ENCODE peak calls at places on chromosome 9, in six cellular contexts. I, X, M, Z, Q and O are unnamed samples.

GRCh38 chr9:12350775-12351174 is 342.4 kb upstream of the TYRP1 start:
- DNase-seq in Q (no peak), X (no peak), Z (no peak), I (no peak), M (no peak), O (no peak)

GRCh38 chr9:91084896-91085295 is 276.8 kb downstream of the AUH start:
- DNase-seq in I (no peak), M (no peak), X (no peak), Z (no peak), Q (no peak), O (no peak)

GRCh38 chr9:10212702-10213101 is 400.1 kb downstream of the PTPRD start:
- DNase-seq in M (no peak), Z (no peak), Q (no peak), I (no peak), X (no peak), O (no peak)

GRCh38 chr9:115018547-115019435 is 88.4 kb upstream of the TNFSF8 start:
- DNase-seq in Z (no peak), Q (no peak), X (peak), I (no peak), M (no peak), O (no peak)

GRCh38 chr9:90905079-90905478 is 103.5 kb downstream of the SYK start:
- DNase-seq in X (no peak), I (no peak), Q (peak), Z (no peak), M (no peak), O (no peak)

GRCh38 chr9:101398930-101399640 is 434 bp downstream of the ZNF189 start:
- DNase-seq in Z (no peak), M (peak), I (no peak), Q (peak), X (no peak), O (peak)

GRCh38 chr9:77011973-77012817 is 7.3 kb upstream of the FOXB2 start:
- DNase-seq in X (peak), I (peak), M (no peak), Q (no peak), Z (no peak), O (no peak)

GRCh38 chr9:133303266-133304157 is 28.5 kb upstream of the ABO start:
- DNase-seq in I (no peak), X (no peak), Z (no peak), Q (no peak), M (no peak), O (no peak)

GRCh38 chr9:105053209-105053652 is 125.3 kb upstream of the ABCA1 start:
- DNase-seq in I (no peak), M (peak), X (peak), Q (no peak), Z (peak), O (peak)

GRCh38 chr9:12784461-12785250 is 9.8 kb downstream of the LURAP1L start:
- DNase-seq in I (no peak), Q (no peak), M (peak), X (no peak), Z (peak), O (no peak)

GRCh38 chr9:131379056-131379455 is 14.8 kb upstream of the PRRC2B start:
- DNase-seq in Q (no peak), X (no peak), Z (no peak), I (no peak), M (no peak), O (no peak)

GRCh38 chr9:132006657-132007370 is 72.9 kb downstream of the MED27 start:
- DNase-seq in X (peak), M (no peak), Q (peak), I (no peak), Z (no peak), O (no peak)

GRCh38 chr9:5832543-5833529 is at the start of gene ERMP1:
- DNase-seq in Q (peak), Z (peak), X (peak), I (peak), M (peak), O (peak)

GRCh38 chr9:123377211-123377971 is 21.4 kb downstream of the CRB2 start:
- DNase-seq in I (no peak), Z (no peak), Q (no peak), M (no peak), X (no peak), O (no peak)

GRCh38 chr9:79611091-79611614 is 39.4 kb downstream of the TLE4 start:
- DNase-seq in M (no peak), X (no peak), Q (no peak), Z (peak), I (no peak), O (no peak)

GRCh38 chr9:16386579-16387077 is 483.8 kb downstream of the BNC2 start:
- DNase-seq in I (no peak), X (no peak), Q (no peak), Z (no peak), M (no peak), O (no peak)

GRCh38 chr9:92737611-92738299 is 26.9 kb downstream of the BICD2 start:
- DNase-seq in Q (no peak), M (no peak), X (no peak), Z (no peak), I (peak), O (peak)

GRCh38 chr9:82431121-82431520 is 442.5 kb downstream of the SPATA31D1 start:
- DNase-seq in Z (no peak), I (no peak), Q (no peak), X (no peak), M (no peak), O (no peak)

GRCh38 chr9:107280543-107280942 is 2.5 kb upstream of the RAD23B start:
- DNase-seq in M (no peak), Q (no peak), I (no peak), Z (no peak), X (peak), O (no peak)

GRCh38 chr9:33233659-33234335 is 6.2 kb upstream of the SPINK4 start:
- DNase-seq in I (no peak), X (peak), Z (no peak), M (no peak), Q (peak), O (peak)

GRCh38 chr9:130484362-130485072 is 39.8 kb downstream of the ASS1 start:
- DNase-seq in X (no peak), Z (no peak), Q (peak), I (no peak), M (no peak), O (no peak)

GRCh38 chr9:134551657-134552348 is 89.8 kb upstream of the COL5A1 start:
- DNase-seq in X (no peak), Q (no peak), M (no peak), Z (no peak), I (no peak), O (no peak)

GRCh38 chr9:32304495-32304894 is 79.9 kb upstream of the ACO1 start:
- DNase-seq in X (no peak), Z (no peak), M (no peak), I (no peak), Q (no peak), O (no peak)